ENCODE peak calls at places on chromosome 16, in nine cellular contexts. C is AG10803; G is OCI-LY7; P is activated effector memory CD4-positive, alpha-beta T cell treated with anti-CD3 and anti-CD28 coated beads, Interleukin-2, amount 50 U/mL, for 16 hours; O is HS-5; B is NCI-H1105 treated with DMSO at 0.1 percent for 48 hours; R is activated CD4-positive, alpha-beta memory T cell treated with anti-CD3 and anti-CD28 coated beads, Interleukin-2, amount 10 ng/mL, durations not matched to agents 7 days and 5 days; Z is naive B cell; S is upper lobe of left lung. I is an unnamed sample.

GRCh38 chr16:2031081-2031577 is 4.4 kb downstream of the NHERF2 start:
- DNase-seq in C (no peak), G (no peak), P (no peak), O (no peak), B (no peak), R (no peak), Z (no peak), S (peak), I (no peak)

GRCh38 chr16:53261276-53261675 is 173.0 kb upstream of the RBL2 start:
- DNase-seq in C (no peak), G (no peak), P (no peak), O (no peak), B (no peak), R (no peak), Z (no peak), S (no peak), I (no peak)

GRCh38 chr16:7316266-7316888 is 16.3 kb upstream of the RBFOX1 start:
- DNase-seq in C (no peak), G (no peak), P (no peak), O (no peak), B (no peak), R (no peak), Z (no peak), S (no peak), I (no peak)

GRCh38 chr16:4680673-4681470 is 12.5 kb upstream of the NUDT16L1 start:
- DNase-seq in C (no peak), G (no peak), P (no peak), O (no peak), B (no peak), R (no peak), Z (no peak), S (no peak), I (no peak)

GRCh38 chr16:68434654-68435210 is 13.6 kb downstream of the SMPD3 start:
- DNase-seq in C (no peak), G (no peak), P (no peak), O (no peak), B (no peak), R (no peak), Z (no peak), S (no peak), I (no peak)

GRCh38 chr16:63922563-63922962 is 1199.3 kb downstream of the CDH11 start:
- DNase-seq in C (peak), G (no peak), P (no peak), O (no peak), B (no peak), R (no peak), Z (no peak), S (no peak), I (peak)

GRCh38 chr16:87417511-87417910 is 25.4 kb downstream of the MAP1LC3B start:
- DNase-seq in C (no peak), G (no peak), P (no peak), O (no peak), B (no peak), R (no peak), Z (no peak), S (no peak), I (no peak)

GRCh38 chr16:57621521-57622268 is 6.7 kb upstream of the ADGRG1 start:
- DNase-seq in C (no peak), G (no peak), P (no peak), O (no peak), B (no peak), R (no peak), Z (no peak), S (peak), I (no peak)

GRCh38 chr16:30567991-30568638 is 3.4 kb downstream of the ZNF688 start:
- DNase-seq in C (peak), G (peak), P (peak), O (peak), B (no peak), R (peak), Z (peak), S (peak), I (no peak)

GRCh38 chr16:70685061-70685937 is 554 bp downstream of the MTSS2 start:
- DNase-seq in C (no peak), G (no peak), P (no peak), O (no peak), B (no peak), R (no peak), Z (no peak), S (no peak), I (peak)

GRCh38 chr16:82440336-82440735 is 186.4 kb upstream of the CDH13 start:
- DNase-seq in C (no peak), G (no peak), P (no peak), O (no peak), B (no peak), R (no peak), Z (no peak), S (no peak), I (no peak)

GRCh38 chr16:73290258-73290657 is 242.3 kb upstream of the ZFHX3 start:
- DNase-seq in C (no peak), G (no peak), P (no peak), O (no peak), B (no peak), R (no peak), Z (no peak), S (no peak), I (no peak)

GRCh38 chr16:10122546-10122945 is 59.7 kb downstream of the GRIN2A start:
- DNase-seq in C (no peak), G (no peak), P (no peak), O (no peak), B (no peak), R (no peak), Z (no peak), S (no peak), I (peak)

GRCh38 chr16:658679-659571 is 9.0 kb upstream of the RHOT2 start:
- DNase-seq in C (no peak), G (no peak), P (no peak), O (no peak), B (no peak), R (no peak), Z (no peak), S (no peak), I (no peak)

GRCh38 chr16:74107795-74108610 is 188.6 kb upstream of the PSMD7 start:
- DNase-seq in C (peak), G (peak), P (no peak), O (no peak), B (no peak), R (peak), Z (no peak), S (peak), I (peak)

GRCh38 chr16:85462405-85463227 is 150.5 kb upstream of the GSE1 start:
- DNase-seq in C (no peak), G (peak), P (no peak), O (no peak), B (peak), R (no peak), Z (no peak), S (peak), I (peak)

GRCh38 chr16:85523602-85524364 is 89.3 kb upstream of the GSE1 start:
- DNase-seq in C (peak), G (no peak), P (no peak), O (no peak), B (no peak), R (no peak), Z (no peak), S (peak), I (peak)

GRCh38 chr16:82024274-82024673 is 10.8 kb upstream of the HSD17B2 start:
- DNase-seq in C (no peak), G (no peak), P (no peak), O (no peak), B (no peak), R (no peak), Z (no peak), S (no peak), I (no peak)

GRCh38 chr16:3158014-3158497 is 23.2 kb downstream of the ZNF213 start:
- DNase-seq in C (no peak), G (no peak), P (no peak), O (no peak), B (no peak), R (no peak), Z (no peak), S (no peak), I (no peak)

GRCh38 chr16:27238016-27238587 is 30.5 kb downstream of the NSMCE1 start:
- DNase-seq in C (no peak), G (peak), P (peak), O (no peak), B (no peak), R (no peak), Z (peak), S (peak), I (no peak)

GRCh38 chr16:83943516-83944050 is 9.5 kb upstream of the OSGIN1 start:
- DNase-seq in C (no peak), G (no peak), P (no peak), O (no peak), B (no peak), R (no peak), Z (no peak), S (no peak), I (no peak)

GRCh38 chr16:47753620-47754019 is 292.5 kb downstream of the PHKB start:
- DNase-seq in C (no peak), G (no peak), P (no peak), O (no peak), B (no peak), R (no peak), Z (no peak), S (no peak), I (no peak)

GRCh38 chr16:20306401-20306800 is 20.9 kb downstream of the GP2 start:
- DNase-seq in C (no peak), G (no peak), P (no peak), O (no peak), B (no peak), R (no peak), Z (no peak), S (no peak), I (no peak)

GRCh38 chr16:35598696-35599332 is 2139.4 kb downstream of the TP53TG3F start:
- DNase-seq in C (no peak), G (no peak), P (no peak), O (no peak), B (peak), R (no peak), Z (no peak), S (no peak), I (no peak)

GRCh38 chr16:56977823-56978430 is 11.4 kb upstream of the NLRC5 start:
- DNase-seq in C (peak), G (no peak), P (no peak), O (no peak), B (no peak), R (no peak), Z (no peak), S (no peak), I (peak)

GRCh38 chr16:27208809-27209208 is 5.5 kb downstream of the KDM8 start:
- DNase-seq in C (no peak), G (no peak), P (no peak), O (no peak), B (no peak), R (no peak), Z (no peak), S (no peak), I (peak)

GRCh38 chr16:81616321-81617020 is 162.6 kb upstream of the PLCG2 start:
- DNase-seq in C (peak), G (peak), P (peak), O (no peak), B (no peak), R (peak), Z (peak), S (peak), I (peak)

GRCh38 chr16:9807302-9807701 is 374.9 kb downstream of the GRIN2A start:
- DNase-seq in C (no peak), G (no peak), P (no peak), O (no peak), B (no peak), R (no peak), Z (no peak), S (no peak), I (no peak)

GRCh38 chr16:10619271-10619849 is 39.0 kb upstream of the EMP2 start:
- DNase-seq in C (no peak), G (no peak), P (no peak), O (no peak), B (no peak), R (no peak), Z (peak), S (peak), I (peak)

GRCh38 chr16:68417711-68418301 is 30.5 kb downstream of the SMPD3 start:
- DNase-seq in C (no peak), G (peak), P (peak), O (no peak), B (peak), R (peak), Z (peak), S (peak), I (peak)

GRCh38 chr16:87765473-87765775 is 362 bp downstream of the KLHDC4 start:
- DNase-seq in C (no peak), G (peak), P (peak), O (no peak), B (peak), R (peak), Z (no peak), S (no peak), I (peak)

I was measured in astrocyte of the hippocampus.